ENCODE peak calls at places on chromosome 4, in five cellular contexts. U, X, I, Z and O are unnamed samples.
A peak's percentile ranks its signal among the peaks of the same experiment; 100 is the strongest.

GRCh38 chr4:87941537-87942392 is 33.7 kb upstream of the SPP1 start:
- DNase-seq in Z (no peak), U (no peak), I (no peak), X (no peak), O (no peak)

GRCh38 chr4:137608085-137608484 is 75.8 kb upstream of the PCDH18 start:
- DNase-seq in Z (no peak), X (no peak), U (no peak), I (no peak), O (no peak)

GRCh38 chr4:74262522-74262921 is 45.7 kb upstream of the EPGN start:
- DNase-seq in Z (no peak), X (no peak), I (no peak), U (no peak), O (peak; percentile 13)

GRCh38 chr4:88857588-88857987 is 160.0 kb upstream of the NAP1L5 start:
- DNase-seq in U (no peak), X (no peak), Z (no peak), I (no peak), O (no peak)

GRCh38 chr4:163448541-163449203 is 24.9 kb downstream of the TKTL2 start:
- DNase-seq in Z (no peak), I (no peak), U (no peak), X (no peak), O (no peak)

GRCh38 chr4:173827707-173828106 is 297.7 kb upstream of the HAND2 start:
- DNase-seq in X (no peak), U (no peak), I (no peak), Z (no peak), O (no peak)

GRCh38 chr4:13535708-13536361 is 8.5 kb downstream of the NKX3-2 start:
- DNase-seq in U (no peak), I (no peak), X (no peak), Z (no peak), O (no peak)

GRCh38 chr4:7632971-7633370 is 198.2 kb upstream of the PSAPL1 start:
- DNase-seq in U (no peak), Z (no peak), I (no peak), X (no peak), O (no peak)

GRCh38 chr4:84956014-84956413 is 10.5 kb downstream of the WDFY3 start:
- DNase-seq in Z (no peak), I (no peak), X (no peak), U (no peak), O (no peak)

GRCh38 chr4:23889814-23890269 is at the start of gene PPARGC1A:
- DNase-seq in U (no peak), X (peak; percentile 4), I (peak; percentile 41), Z (no peak), O (no peak)

GRCh38 chr4:166091914-166092510 is 219.0 kb downstream of the TLL1 start:
- DNase-seq in I (no peak), U (no peak), Z (peak; percentile 7), X (no peak), O (peak; percentile 18)

GRCh38 chr4:28879178-28879577 is 1841.0 kb upstream of the PCDH7 start:
- DNase-seq in X (no peak), U (no peak), I (no peak), Z (no peak), O (no peak)